ENCODE peak calls at places on chromosomes 7 and 10, in five cellular contexts. One of them, this sample, is unnamed.

GRCh38 chr10:3292601-3293000 is 120.0 kb upstream of the PITRM1 start:
- DNase-seq in caudate nucleus: no peak
- DNase-seq in GM10248: no peak
- DNase-seq in NCI-H1417: no peak
- DNase-seq in posterior cingulate gyrus: no peak
- DNase-seq in this sample: no peak

GRCh38 chr7:13641699-13642098 is 347.8 kb downstream of the ETV1 start:
- DNase-seq in caudate nucleus: no peak
- DNase-seq in GM10248: no peak
- DNase-seq in NCI-H1417: no peak
- DNase-seq in posterior cingulate gyrus: no peak
- DNase-seq in this sample: no peak

GRCh38 chr10:51911721-51912120 is 212.3 kb upstream of the CSTF2T start:
- DNase-seq in caudate nucleus: no peak
- DNase-seq in GM10248: no peak
- DNase-seq in NCI-H1417: no peak
- DNase-seq in posterior cingulate gyrus: no peak
- DNase-seq in this sample: no peak

GRCh38 chr7:54615-55014 is 137.8 kb upstream of the FAM20C start:
- DNase-seq in caudate nucleus: no peak
- DNase-seq in GM10248: no peak
- DNase-seq in NCI-H1417: no peak
- DNase-seq in posterior cingulate gyrus: no peak
- DNase-seq in this sample: no peak

GRCh38 chr7:139620676-139621344 is 97.3 kb downstream of the CLEC2L start:
- DNase-seq in caudate nucleus: peak
- DNase-seq in GM10248: peak
- DNase-seq in NCI-H1417: peak
- DNase-seq in posterior cingulate gyrus: peak
- DNase-seq in this sample: no peak

GRCh38 chr10:49374740-49375139 is 21.1 kb downstream of the DRGX start:
- DNase-seq in caudate nucleus: no peak
- DNase-seq in GM10248: no peak
- DNase-seq in NCI-H1417: no peak
- DNase-seq in posterior cingulate gyrus: no peak
- DNase-seq in this sample: no peak

GRCh38 chr10:97821308-97822038 is 28.2 kb upstream of the GOLGA7B start:
- DNase-seq in caudate nucleus: no peak
- DNase-seq in GM10248: no peak
- DNase-seq in NCI-H1417: peak
- DNase-seq in posterior cingulate gyrus: peak
- DNase-seq in this sample: no peak

GRCh38 chr7:44381494-44382220 is 56.3 kb upstream of the CAMK2B start:
- DNase-seq in caudate nucleus: no peak
- DNase-seq in GM10248: no peak
- DNase-seq in NCI-H1417: no peak
- DNase-seq in posterior cingulate gyrus: no peak
- DNase-seq in this sample: no peak

GRCh38 chr7:25754333-25754732 is 397.7 kb upstream of the NFE2L3 start:
- DNase-seq in caudate nucleus: no peak
- DNase-seq in GM10248: no peak
- DNase-seq in NCI-H1417: no peak
- DNase-seq in posterior cingulate gyrus: peak
- DNase-seq in this sample: no peak

GRCh38 chr7:926061-927030 is 28.1 kb downstream of the ADAP1 start:
- DNase-seq in caudate nucleus: peak
- DNase-seq in GM10248: no peak
- DNase-seq in NCI-H1417: no peak
- DNase-seq in posterior cingulate gyrus: no peak
- DNase-seq in this sample: peak

GRCh38 chr7:112571852-112572607 is 91.2 kb downstream of the LSMEM1 start:
- DNase-seq in caudate nucleus: no peak
- DNase-seq in GM10248: no peak
- DNase-seq in NCI-H1417: no peak
- DNase-seq in posterior cingulate gyrus: no peak
- DNase-seq in this sample: no peak

GRCh38 chr7:152588350-152588749 is 87.6 kb downstream of the XRCC2 start:
- DNase-seq in caudate nucleus: no peak
- DNase-seq in GM10248: no peak
- DNase-seq in NCI-H1417: no peak
- DNase-seq in posterior cingulate gyrus: no peak
- DNase-seq in this sample: no peak

GRCh38 chr7:107998150-107998549 is 4.8 kb downstream of the LAMB1 start:
- DNase-seq in caudate nucleus: no peak
- DNase-seq in GM10248: no peak
- DNase-seq in NCI-H1417: peak
- DNase-seq in posterior cingulate gyrus: no peak
- DNase-seq in this sample: no peak

GRCh38 chr10:31926765-31927596 is 1.6 kb downstream of the ARHGAP12 start:
- DNase-seq in caudate nucleus: no peak
- DNase-seq in GM10248: no peak
- DNase-seq in NCI-H1417: no peak
- DNase-seq in posterior cingulate gyrus: no peak
- DNase-seq in this sample: peak

GRCh38 chr10:54081950-54082349 is 719.1 kb downstream of the PCDH15 start:
- DNase-seq in caudate nucleus: no peak
- DNase-seq in GM10248: no peak
- DNase-seq in NCI-H1417: no peak
- DNase-seq in posterior cingulate gyrus: no peak
- DNase-seq in this sample: no peak

GRCh38 chr7:112487457-112487856 is 6.7 kb downstream of the LSMEM1 start:
- DNase-seq in caudate nucleus: no peak
- DNase-seq in GM10248: no peak
- DNase-seq in NCI-H1417: no peak
- DNase-seq in posterior cingulate gyrus: no peak
- DNase-seq in this sample: no peak

GRCh38 chr10:13219685-13220670 is 14.2 kb downstream of the UCMA start:
- DNase-seq in caudate nucleus: no peak
- DNase-seq in GM10248: peak
- DNase-seq in NCI-H1417: no peak
- DNase-seq in posterior cingulate gyrus: no peak
- DNase-seq in this sample: no peak

This sample was measured in C1 segment of cervical spinal cord.